ENCODE peak calls at places on chromosomes 6 and 20, in seven cellular contexts. S is brain microvascular endothelial cell, T is AG09309, B is prostate gland, C is heart left ventricle, W is A549, Q is tibial artery. Y is an unnamed sample.

GRCh38 chr6:48429610-48430009 is 318.6 kb upstream of the PTCHD4 start:
- DNase-seq in S (no peak), T (no peak), B (no peak), C (no peak), W (peak; percentile 16), Q (no peak), Y (no peak)

GRCh38 chr6:128275030-128275429 is 245.4 kb downstream of the PTPRK start:
- DNase-seq in S (no peak), T (no peak), B (no peak), C (no peak), W (no peak), Q (no peak), Y (no peak)

GRCh38 chr6:105428342-105428957 is 25.6 kb upstream of the PREP start:
- DNase-seq in S (peak; percentile 79), T (peak; percentile 89), B (no peak), C (no peak), W (no peak), Q (peak; percentile 20), Y (no peak)

GRCh38 chr6:112231609-112232060 is 22.7 kb downstream of the LAMA4 start:
- DNase-seq in S (no peak), T (no peak), B (no peak), C (no peak), W (no peak), Q (no peak), Y (no peak)

GRCh38 chr6:33271608-33272357 is at the start of the genes RPS18 and VPS52:
- DNase-seq in S (peak; percentile 98), T (peak; percentile 98), B (peak; percentile 96), C (peak; percentile 90), W (peak; percentile 99), Q (peak; percentile 96), Y (peak; percentile 97)

GRCh38 chr6:16742116-16742515 is 19.1 kb downstream of the ATXN1 start:
- DNase-seq in S (no peak), T (no peak), B (no peak), C (no peak), W (no peak), Q (no peak), Y (no peak)

GRCh38 chr20:49668181-49668877 is 45.3 kb downstream of the B4GALT5 start:
- DNase-seq in S (no peak), T (no peak), B (no peak), C (peak; percentile 67), W (no peak), Q (no peak), Y (no peak)

GRCh38 chr6:110828396-110828795 is 13.1 kb upstream of the CDK19 start:
- DNase-seq in S (no peak), T (no peak), B (no peak), C (no peak), W (no peak), Q (no peak), Y (no peak)

GRCh38 chr20:54219751-54220426 is 12.0 kb downstream of the PFDN4 start:
- DNase-seq in S (no peak), T (no peak), B (no peak), C (no peak), W (peak; percentile 60), Q (no peak), Y (no peak)

GRCh38 chr6:125104425-125104824 is 49.1 kb upstream of the TPD52L1 start:
- DNase-seq in S (peak; percentile 46), T (peak; percentile 89), B (peak; percentile 12), C (no peak), W (no peak), Q (no peak), Y (no peak)

GRCh38 chr6:89350281-89351037 is 2.1 kb downstream of the UBE2J1 start:
- DNase-seq in S (no peak), T (no peak), B (no peak), C (no peak), W (no peak), Q (no peak), Y (no peak)

GRCh38 chr6:132728616-132729015 is 14.8 kb upstream of the VNN1 start:
- DNase-seq in S (no peak), T (no peak), B (no peak), C (no peak), W (peak; percentile 11), Q (no peak), Y (no peak)
- TF ChIP-seq CTCF in S (no peak), T (no peak), B (no peak), C (no peak), W (no peak), Q (no peak), Y (no peak)

GRCh38 chr6:123418101-123418500 is 218.6 kb downstream of the TRDN start:
- DNase-seq in S (no peak), T (no peak), B (no peak), C (no peak), W (no peak), Q (no peak), Y (no peak)
- H3K4me3 ChIP-seq in S (no peak overlapping the region), T (no peak overlapping the region), B (no peak overlapping the region), C (no peak overlapping the region), W (no peak overlapping the region), Q (no peak overlapping the region), Y (no peak overlapping the region)

DNA sequence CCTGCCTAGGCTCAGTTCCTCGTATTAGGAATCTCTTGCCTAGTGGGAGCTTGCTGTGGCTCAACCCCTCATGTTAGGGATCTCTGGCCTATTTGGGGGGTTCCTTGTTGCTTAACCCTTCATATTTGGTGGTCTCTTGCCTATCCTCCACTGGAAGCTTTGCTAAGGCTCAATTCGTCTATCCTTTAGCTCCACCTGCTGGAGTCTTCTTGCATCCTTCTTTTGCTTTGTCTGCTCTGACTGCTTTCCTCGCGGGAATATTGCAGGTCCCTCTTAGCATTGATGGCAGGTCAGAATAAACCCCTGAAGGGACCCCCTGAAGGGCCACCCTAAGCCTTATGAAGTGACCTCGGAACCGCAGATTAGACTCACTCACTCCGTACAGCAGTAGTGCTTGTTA is 203.0 kb upstream of the TBX18 start:
- DNase-seq in S (peak; percentile 56), T (no peak), B (no peak), C (no peak), W (peak; percentile 65), Q (no peak), Y (no peak)
- TF ChIP-seq CTCF in S (peak; percentile 65), T (peak; percentile 67), B (no peak), C (no peak), W (peak; percentile 57), Q (peak; percentile 52), Y (peak; percentile 39)

GRCh38 chr6:107621216-107621940 is 131.5 kb downstream of the SOBP start:
- DNase-seq in S (no peak), T (no peak), B (no peak), C (no peak), W (no peak), Q (no peak), Y (no peak)

GRCh38 chr6:107622269-107622668 is 132.4 kb downstream of the SOBP start:
- DNase-seq in S (no peak), T (no peak), B (no peak), C (no peak), W (no peak), Q (no peak), Y (no peak)

GRCh38 chr6:107616776-107617175 is 126.9 kb downstream of the SOBP start:
- DNase-seq in S (no peak), T (no peak), B (no peak), C (no peak), W (no peak), Q (no peak), Y (no peak)

GRCh38 chr6:107620736-107621135 is 130.8 kb downstream of the SOBP start:
- DNase-seq in S (no peak), T (no peak), B (no peak), C (no peak), W (no peak), Q (no peak), Y (no peak)

GRCh38 chr6:107618672-107619071 is 128.8 kb downstream of the SOBP start:
- DNase-seq in S (no peak), T (no peak), B (no peak), C (no peak), W (no peak), Q (no peak), Y (no peak)
- H3K4me3 ChIP-seq in S (no peak overlapping the region), T (no peak overlapping the region), B (no peak overlapping the region), C (no peak overlapping the region), W (no peak overlapping the region), Q (no peak overlapping the region), Y (no peak overlapping the region)

GRCh38 chr20:7985916-7986315 is 33.6 kb downstream of the TMX4 start:
- DNase-seq in S (no peak), T (no peak), B (no peak), C (no peak), W (no peak), Q (no peak), Y (no peak)

GRCh38 chr20:7976015-7976414 is 35.8 kb upstream of the HAO1 start:
- DNase-seq in S (no peak), T (no peak), B (no peak), C (no peak), W (no peak), Q (no peak), Y (no peak)

GRCh38 chr20:7984192-7984591 is 35.4 kb downstream of the TMX4 start:
- DNase-seq in S (no peak), T (no peak), B (no peak), C (no peak), W (no peak), Q (no peak), Y (no peak)

GRCh38 chr20:7981374-7981773 is 38.2 kb downstream of the TMX4 start:
- DNase-seq in S (no peak), T (no peak), B (no peak), C (no peak), W (no peak), Q (no peak), Y (no peak)

DNA sequence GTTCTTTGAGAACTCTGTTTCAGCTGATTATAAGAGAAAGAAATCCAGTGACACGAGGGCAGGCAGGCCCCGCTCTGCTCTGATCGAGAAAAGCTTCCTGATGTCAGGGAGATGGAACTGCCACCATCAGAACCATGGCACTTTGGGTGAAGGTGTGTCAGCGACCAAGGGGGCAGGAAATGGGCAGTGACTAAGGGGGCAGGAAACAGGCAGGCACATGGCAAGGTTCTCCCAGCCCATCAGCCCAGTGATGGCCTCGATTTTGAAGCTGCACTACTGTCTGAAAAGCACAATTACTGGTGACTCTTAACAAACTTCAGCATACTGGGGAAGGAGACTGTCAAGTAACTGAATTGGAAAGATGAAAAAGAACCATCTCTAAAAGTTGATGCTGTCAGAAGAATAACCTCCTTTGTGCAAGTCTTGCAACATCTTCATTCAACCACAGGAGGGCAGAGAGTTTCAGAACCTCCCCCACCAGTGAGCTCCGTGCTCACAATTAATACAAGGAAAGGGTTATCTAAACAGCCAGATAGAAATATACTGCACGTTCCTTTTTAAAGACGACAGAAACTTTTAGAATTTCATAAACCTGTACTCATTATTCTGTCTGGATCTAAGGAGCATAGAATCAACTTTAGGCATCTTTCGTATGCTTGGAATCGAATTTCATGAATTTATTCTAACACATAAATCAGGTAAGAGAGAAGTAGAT is 39.1 kb downstream of the TMX4 start:
- DNase-seq in S (peak; percentile 47), T (peak; percentile 7), B (peak; percentile 10), C (no peak), W (peak; percentile 60), Q (no peak), Y (no peak)
- TF ChIP-seq CTCF in S (peak; percentile 72), T (peak; percentile 55), B (peak; percentile 46), C (peak; percentile 51), W (peak; percentile 48), Q (no peak), Y (peak; percentile 62)

Y was measured in retinal pigment epithelial cell.